ENCODE peak calls at places on chromosomes 11 and 22, in six cellular contexts. One of them, this sample, is unnamed.

GRCh38 chr11:57109331-57109730 is 72.4 kb upstream of the LRRC55 start:
- DNase-seq in mammary epithelial cell: no peak
- DNase-seq in neural progenitor cell: no peak
- DNase-seq in IMR-90: no peak
- DNase-seq in MM.1S: no peak
- DNase-seq in BE2C: no peak
- DNase-seq in this sample: no peak

GRCh38 chr22:34702279-34702678 is 363.7 kb upstream of the ISX start:
- DNase-seq in mammary epithelial cell: no peak
- DNase-seq in neural progenitor cell: no peak
- DNase-seq in IMR-90: no peak
- DNase-seq in MM.1S: no peak
- DNase-seq in BE2C: no peak
- DNase-seq in this sample: no peak

GRCh38 chr11:109648804-109649203 is 226.8 kb downstream of the C11orf87 start:
- DNase-seq in mammary epithelial cell: no peak
- DNase-seq in neural progenitor cell: no peak
- DNase-seq in IMR-90: no peak
- DNase-seq in MM.1S: no peak
- DNase-seq in BE2C: peak; percentile 14
- DNase-seq in this sample: no peak

GRCh38 chr22:31738566-31738965 is 11.4 kb downstream of the PRR14L start:
- DNase-seq in mammary epithelial cell: no peak
- DNase-seq in neural progenitor cell: no peak
- DNase-seq in IMR-90: no peak
- DNase-seq in MM.1S: no peak
- DNase-seq in BE2C: no peak
- DNase-seq in this sample: no peak

GRCh38 chr11:131533164-131533563 is 162.7 kb downstream of the NTM start:
- DNase-seq in mammary epithelial cell: no peak
- DNase-seq in neural progenitor cell: no peak
- DNase-seq in IMR-90: no peak
- DNase-seq in MM.1S: no peak
- DNase-seq in BE2C: no peak
- DNase-seq in this sample: no peak

GRCh38 chr11:42762348-42762747 is 549.4 kb upstream of the API5 start:
- DNase-seq in mammary epithelial cell: no peak
- DNase-seq in neural progenitor cell: peak; percentile 44
- DNase-seq in IMR-90: no peak
- DNase-seq in MM.1S: no peak
- DNase-seq in BE2C: no peak
- DNase-seq in this sample: no peak

GRCh38 chr11:4180441-4181183 is 86.0 kb downstream of the RRM1 start:
- DNase-seq in mammary epithelial cell: no peak
- DNase-seq in neural progenitor cell: no peak
- DNase-seq in IMR-90: no peak
- DNase-seq in MM.1S: no peak
- DNase-seq in BE2C: no peak
- DNase-seq in this sample: no peak

GRCh38 chr11:33478111-33478573 is 221.0 kb downstream of the HIPK3 start:
- DNase-seq in mammary epithelial cell: no peak
- DNase-seq in neural progenitor cell: peak; percentile 5
- DNase-seq in IMR-90: no peak
- DNase-seq in MM.1S: peak; percentile 62
- DNase-seq in BE2C: no peak
- DNase-seq in this sample: no peak

GRCh38 chr11:110837535-110838127 is 125.4 kb upstream of the ARHGAP20 start:
- DNase-seq in mammary epithelial cell: no peak
- DNase-seq in neural progenitor cell: no peak
- DNase-seq in IMR-90: no peak
- DNase-seq in MM.1S: no peak
- DNase-seq in BE2C: no peak
- DNase-seq in this sample: no peak

GRCh38 chr11:79507726-79508125 is 66.9 kb upstream of the TENM4 start:
- DNase-seq in mammary epithelial cell: peak; percentile 55
- DNase-seq in neural progenitor cell: no peak
- DNase-seq in IMR-90: no peak
- DNase-seq in MM.1S: no peak
- DNase-seq in BE2C: no peak
- DNase-seq in this sample: no peak

GRCh38 chr11:120657306-120658070 is 145.9 kb downstream of the GRIK4 start:
- DNase-seq in mammary epithelial cell: no peak
- DNase-seq in neural progenitor cell: no peak
- DNase-seq in IMR-90: no peak
- DNase-seq in MM.1S: peak; percentile 19
- DNase-seq in BE2C: no peak
- DNase-seq in this sample: no peak

GRCh38 chr11:73656985-73657384 is 10.6 kb downstream of the PLEKHB1 start:
- DNase-seq in mammary epithelial cell: no peak
- DNase-seq in neural progenitor cell: no peak
- DNase-seq in IMR-90: no peak
- DNase-seq in MM.1S: no peak
- DNase-seq in BE2C: no peak
- DNase-seq in this sample: no peak

GRCh38 chr11:114892381-114893197 is 214.3 kb downstream of the NXPE2 start:
- DNase-seq in mammary epithelial cell: no peak
- DNase-seq in neural progenitor cell: no peak
- DNase-seq in IMR-90: no peak
- DNase-seq in MM.1S: no peak
- DNase-seq in BE2C: peak; percentile 57
- DNase-seq in this sample: no peak

GRCh38 chr11:9817191-9817590 is 153.3 kb downstream of the SWAP70 start:
- DNase-seq in mammary epithelial cell: no peak
- DNase-seq in neural progenitor cell: no peak
- DNase-seq in IMR-90: no peak
- DNase-seq in MM.1S: no peak
- DNase-seq in BE2C: no peak
- DNase-seq in this sample: no peak

GRCh38 chr22:24810043-24810749 is 4.2 kb downstream of the SGSM1 start:
- DNase-seq in mammary epithelial cell: no peak
- DNase-seq in neural progenitor cell: peak; percentile 81
- DNase-seq in IMR-90: no peak
- DNase-seq in MM.1S: no peak
- DNase-seq in BE2C: peak; percentile 77
- DNase-seq in this sample: no peak

GRCh38 chr11:109795234-109795633 is 298.0 kb upstream of the ZC3H12C start:
- DNase-seq in mammary epithelial cell: no peak
- DNase-seq in neural progenitor cell: no peak
- DNase-seq in IMR-90: peak; percentile 59
- DNase-seq in MM.1S: no peak
- DNase-seq in BE2C: no peak
- DNase-seq in this sample: no peak

GRCh38 chr11:46277313-46277622 is 194 bp upstream of the CREB3L1 start:
- DNase-seq in mammary epithelial cell: no peak
- DNase-seq in neural progenitor cell: no peak
- DNase-seq in IMR-90: peak; percentile 62
- DNase-seq in MM.1S: no peak
- DNase-seq in BE2C: no peak
- DNase-seq in this sample: no peak

GRCh38 chr11:75450826-75451783 is 18.1 kb upstream of the KLHL35 start:
- DNase-seq in mammary epithelial cell: no peak
- DNase-seq in neural progenitor cell: peak; percentile 73
- DNase-seq in IMR-90: no peak
- DNase-seq in MM.1S: no peak
- DNase-seq in BE2C: peak; percentile 54
- DNase-seq in this sample: no peak

GRCh38 chr11:79493555-79494171 is 52.8 kb upstream of the TENM4 start:
- DNase-seq in mammary epithelial cell: peak; percentile 50
- DNase-seq in neural progenitor cell: peak; percentile 90
- DNase-seq in IMR-90: peak; percentile 62
- DNase-seq in MM.1S: peak; percentile 55
- DNase-seq in BE2C: peak; percentile 86
- DNase-seq in this sample: peak; percentile 39

GRCh38 chr11:70606951-70607330 is 208.6 kb downstream of the CTTN start:
- DNase-seq in mammary epithelial cell: no peak
- DNase-seq in neural progenitor cell: no peak
- DNase-seq in IMR-90: no peak
- DNase-seq in MM.1S: no peak
- DNase-seq in BE2C: no peak
- DNase-seq in this sample: no peak

GRCh38 chr11:36478700-36479329 is 31.3 kb downstream of the TRAF6 start:
- DNase-seq in mammary epithelial cell: peak; percentile 27
- DNase-seq in neural progenitor cell: peak; percentile 75
- DNase-seq in IMR-90: peak; percentile 59
- DNase-seq in MM.1S: peak; percentile 30
- DNase-seq in BE2C: peak; percentile 22
- DNase-seq in this sample: no peak

GRCh38 chr11:13784848-13785247 is 116.4 kb downstream of the FAR1 start:
- DNase-seq in mammary epithelial cell: no peak
- DNase-seq in neural progenitor cell: no peak
- DNase-seq in IMR-90: no peak
- DNase-seq in MM.1S: no peak
- DNase-seq in BE2C: no peak
- DNase-seq in this sample: no peak

GRCh38 chr22:44600386-44600785 is 101.6 kb upstream of the PRR5 start:
- DNase-seq in mammary epithelial cell: no peak
- DNase-seq in neural progenitor cell: no peak
- DNase-seq in IMR-90: no peak
- DNase-seq in MM.1S: no peak
- DNase-seq in BE2C: no peak
- DNase-seq in this sample: no peak

DNA sequence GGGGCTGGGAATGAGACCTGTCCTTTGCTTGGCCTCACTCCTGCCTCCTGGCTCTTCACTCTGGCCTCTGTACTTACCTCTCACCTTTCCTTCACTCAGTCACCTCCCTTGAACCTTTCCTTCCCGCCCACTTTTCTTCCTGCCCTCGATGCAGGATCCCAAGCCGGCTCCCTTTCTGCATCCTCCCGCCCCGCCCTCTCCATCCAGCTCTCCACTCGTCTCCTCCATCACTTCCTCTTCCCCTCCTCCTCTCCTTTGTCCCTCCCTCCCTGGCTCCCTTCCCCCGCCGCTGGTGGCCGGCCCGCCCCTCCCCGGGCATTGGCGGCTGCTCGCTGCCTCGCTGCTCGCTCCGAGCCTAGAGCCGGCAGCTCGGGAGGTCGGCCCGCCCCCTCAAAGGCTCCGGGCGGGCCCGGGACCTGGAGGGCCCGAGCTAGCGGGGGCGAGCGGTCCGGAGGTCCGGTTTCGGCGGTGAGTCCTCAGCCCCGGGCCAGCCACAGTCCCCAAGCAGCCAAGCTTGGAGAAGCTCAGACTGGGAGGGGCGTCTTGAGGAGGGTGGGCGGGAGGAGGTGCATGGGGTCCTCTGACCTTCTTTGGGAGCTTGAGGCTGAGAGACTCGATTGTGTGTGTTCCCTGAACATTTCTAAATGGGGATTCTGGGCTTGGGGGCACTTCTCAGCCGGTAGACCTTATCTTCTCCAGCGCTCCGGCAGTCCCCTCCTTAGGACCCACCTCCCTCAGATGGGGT is 13.8 kb downstream of the PHLDB1 start:
- DNase-seq in mammary epithelial cell: peak; percentile 92
- DNase-seq in neural progenitor cell: peak; percentile 89
- DNase-seq in IMR-90: peak; percentile 86
- DNase-seq in MM.1S: no peak
- DNase-seq in BE2C: peak; percentile 94
- DNase-seq in this sample: peak; percentile 73
- H3K4me3 ChIP-seq in mammary epithelial cell: peak overlapping the region; percentile 81
- H3K4me3 ChIP-seq in neural progenitor cell: peak overlapping the region; percentile 89
- H3K4me3 ChIP-seq in IMR-90: peak overlapping the region; percentile 87
- H3K4me3 ChIP-seq in MM.1S: peak overlapping the region; percentile 26
- H3K4me3 ChIP-seq in BE2C: peak overlapping the region; percentile 94
- H3K4me3 ChIP-seq in this sample: peak overlapping the region; percentile 82

GRCh38 chr11:5663511-5663910 is 21.4 kb downstream of the TRIM5 start:
- DNase-seq in mammary epithelial cell: no peak
- DNase-seq in neural progenitor cell: no peak
- DNase-seq in IMR-90: no peak
- DNase-seq in MM.1S: no peak
- DNase-seq in BE2C: no peak
- DNase-seq in this sample: no peak
- H3K4me3 ChIP-seq in mammary epithelial cell: no peak overlapping the region
- H3K4me3 ChIP-seq in neural progenitor cell: no peak overlapping the region
- H3K4me3 ChIP-seq in IMR-90: no peak overlapping the region
- H3K4me3 ChIP-seq in MM.1S: no peak overlapping the region
- H3K4me3 ChIP-seq in BE2C: no peak overlapping the region
- H3K4me3 ChIP-seq in this sample: no peak overlapping the region

GRCh38 chr22:29450222-29450621 is 11.8 kb downstream of the RFPL1 start:
- DNase-seq in mammary epithelial cell: no peak
- DNase-seq in neural progenitor cell: no peak
- DNase-seq in IMR-90: no peak
- DNase-seq in MM.1S: no peak
- DNase-seq in BE2C: no peak
- DNase-seq in this sample: no peak

GRCh38 chr22:29456211-29456671 is 17.9 kb downstream of the RFPL1 start:
- DNase-seq in mammary epithelial cell: no peak
- DNase-seq in neural progenitor cell: peak; percentile 80
- DNase-seq in IMR-90: peak; percentile 39
- DNase-seq in MM.1S: no peak
- DNase-seq in BE2C: no peak
- DNase-seq in this sample: no peak

GRCh38 chr22:29454186-29454745 is 15.9 kb downstream of the RFPL1 start:
- DNase-seq in mammary epithelial cell: no peak
- DNase-seq in neural progenitor cell: no peak
- DNase-seq in IMR-90: no peak
- DNase-seq in MM.1S: no peak
- DNase-seq in BE2C: no peak
- DNase-seq in this sample: no peak

GRCh38 chr22:29449296-29449863 is 11.0 kb downstream of the RFPL1 start:
- DNase-seq in mammary epithelial cell: no peak
- DNase-seq in neural progenitor cell: no peak
- DNase-seq in IMR-90: no peak
- DNase-seq in MM.1S: no peak
- DNase-seq in BE2C: no peak
- DNase-seq in this sample: no peak

GRCh38 chr22:29451863-29452262 is 13.5 kb downstream of the RFPL1 start:
- DNase-seq in mammary epithelial cell: no peak
- DNase-seq in neural progenitor cell: no peak
- DNase-seq in IMR-90: no peak
- DNase-seq in MM.1S: no peak
- DNase-seq in BE2C: no peak
- DNase-seq in this sample: no peak
- H3K4me3 ChIP-seq in mammary epithelial cell: no peak overlapping the region
- H3K4me3 ChIP-seq in neural progenitor cell: no peak overlapping the region
- H3K4me3 ChIP-seq in IMR-90: no peak overlapping the region
- H3K4me3 ChIP-seq in MM.1S: no peak overlapping the region
- H3K4me3 ChIP-seq in BE2C: no peak overlapping the region
- H3K4me3 ChIP-seq in this sample: no peak overlapping the region

DNA sequence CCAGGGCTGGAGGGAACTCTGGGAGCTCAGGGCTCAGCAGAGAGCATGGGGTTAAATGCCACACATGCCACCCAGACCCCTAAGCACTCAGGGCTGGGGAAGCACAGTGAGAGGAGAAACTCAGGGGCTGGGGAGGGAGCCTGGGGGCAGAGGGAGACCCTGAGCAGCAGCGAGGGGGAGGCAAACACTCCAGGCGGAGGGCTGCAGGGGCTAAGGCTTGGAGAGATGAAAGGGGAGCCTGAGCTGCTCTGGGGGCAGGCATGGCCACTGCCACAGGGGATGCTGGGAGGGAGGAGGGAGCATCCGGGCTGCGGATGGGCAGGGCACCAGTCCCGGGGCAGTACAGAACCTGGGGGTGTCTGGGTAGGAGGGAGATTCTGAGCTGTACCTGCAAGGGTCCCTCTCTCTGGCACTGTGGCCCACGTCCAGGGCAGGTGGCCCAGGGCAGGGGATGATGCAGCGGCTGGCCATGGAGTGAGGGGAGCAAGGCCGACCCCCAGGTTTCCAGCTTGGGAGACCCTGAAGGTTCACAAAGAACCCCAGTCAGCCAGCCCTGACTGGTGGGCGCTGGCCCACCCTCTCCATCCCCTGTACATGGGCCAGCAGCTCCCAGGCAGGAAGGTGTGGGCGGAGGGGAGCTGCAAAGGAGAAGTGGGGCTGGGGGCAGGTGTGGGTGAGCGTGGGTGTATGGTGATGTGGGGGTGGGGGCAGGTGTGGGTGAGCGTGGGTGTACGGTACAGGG is 2.0 kb upstream of the TNFRSF13C start:
- DNase-seq in mammary epithelial cell: no peak
- DNase-seq in neural progenitor cell: no peak
- DNase-seq in IMR-90: no peak
- DNase-seq in MM.1S: no peak
- DNase-seq in BE2C: peak; percentile 27
- DNase-seq in this sample: no peak
- H3K4me3 ChIP-seq in mammary epithelial cell: no peak overlapping the region
- H3K4me3 ChIP-seq in neural progenitor cell: no peak overlapping the region
- H3K4me3 ChIP-seq in IMR-90: no peak overlapping the region
- H3K4me3 ChIP-seq in MM.1S: no peak overlapping the region
- H3K4me3 ChIP-seq in BE2C: no peak overlapping the region
- H3K4me3 ChIP-seq in this sample: no peak overlapping the region

This sample was measured in astrocyte of the cerebellum.